ENCODE peak calls at places on chromosomes 13 and 19, in eight cellular contexts. One of them, this sample, is unnamed.

GRCh38 chr13:67095621-67096020 is 134.5 kb downstream of the PCDH9 start:
- DNase-seq in Peyer's patch: no peak
- DNase-seq in adrenal gland: no peak
- DNase-seq in body of pancreas: no peak
- DNase-seq in NB4: no peak
- DNase-seq in heart left ventricle: no peak
- DNase-seq in transverse colon: no peak
- DNase-seq in A549: no peak
- DNase-seq in this sample: no peak

GRCh38 chr13:43908156-43909126 is 28.7 kb downstream of the LACC1 start:
- DNase-seq in Peyer's patch: no peak
- DNase-seq in adrenal gland: no peak
- DNase-seq in body of pancreas: peak
- DNase-seq in NB4: peak
- DNase-seq in heart left ventricle: no peak
- DNase-seq in transverse colon: no peak
- DNase-seq in A549: peak
- DNase-seq in this sample: peak

GRCh38 chr19:51311388-51312257 is at the start of gene IGLON5:
- DNase-seq in Peyer's patch: no peak
- DNase-seq in adrenal gland: no peak
- DNase-seq in body of pancreas: no peak
- DNase-seq in NB4: no peak
- DNase-seq in heart left ventricle: no peak
- DNase-seq in transverse colon: no peak
- DNase-seq in A549: no peak
- DNase-seq in this sample: no peak

GRCh38 chr19:15187026-15188007 is 13.5 kb downstream of the NOTCH3 start:
- DNase-seq in Peyer's patch: no peak
- DNase-seq in adrenal gland: no peak
- DNase-seq in body of pancreas: no peak
- DNase-seq in NB4: peak
- DNase-seq in heart left ventricle: no peak
- DNase-seq in transverse colon: no peak
- DNase-seq in A549: no peak
- DNase-seq in this sample: peak

GRCh38 chr19:57653689-57654088 is 15.0 kb upstream of the ZSCAN4 start:
- DNase-seq in Peyer's patch: no peak
- DNase-seq in adrenal gland: no peak
- DNase-seq in body of pancreas: no peak
- DNase-seq in NB4: no peak
- DNase-seq in heart left ventricle: no peak
- DNase-seq in transverse colon: no peak
- DNase-seq in A549: no peak
- DNase-seq in this sample: no peak

GRCh38 chr19:374183-374885 is 29.7 kb upstream of the MIER2 start:
- DNase-seq in Peyer's patch: no peak
- DNase-seq in adrenal gland: no peak
- DNase-seq in body of pancreas: no peak
- DNase-seq in NB4: no peak
- DNase-seq in heart left ventricle: no peak
- DNase-seq in transverse colon: no peak
- DNase-seq in A549: no peak
- DNase-seq in this sample: no peak

GRCh38 chr13:67574320-67575233 is 344.4 kb upstream of the PCDH9 start:
- DNase-seq in Peyer's patch: no peak
- DNase-seq in adrenal gland: no peak
- DNase-seq in body of pancreas: no peak
- DNase-seq in NB4: no peak
- DNase-seq in heart left ventricle: no peak
- DNase-seq in transverse colon: no peak
- DNase-seq in A549: no peak
- DNase-seq in this sample: no peak

GRCh38 chr19:29098863-29099481 is 114.0 kb downstream of the UQCRFS1 start:
- DNase-seq in Peyer's patch: peak
- DNase-seq in adrenal gland: peak
- DNase-seq in body of pancreas: peak
- DNase-seq in NB4: peak
- DNase-seq in heart left ventricle: peak
- DNase-seq in transverse colon: peak
- DNase-seq in A549: peak
- DNase-seq in this sample: no peak

GRCh38 chr13:77565635-77566034 is 30.1 kb downstream of the SCEL start:
- DNase-seq in Peyer's patch: no peak
- DNase-seq in adrenal gland: no peak
- DNase-seq in body of pancreas: no peak
- DNase-seq in NB4: peak
- DNase-seq in heart left ventricle: no peak
- DNase-seq in transverse colon: no peak
- DNase-seq in A549: peak
- DNase-seq in this sample: peak

GRCh38 chr19:55257461-55258411 is 1.1 kb downstream of the PPP6R1 start:
- DNase-seq in Peyer's patch: no peak
- DNase-seq in adrenal gland: peak
- DNase-seq in body of pancreas: no peak
- DNase-seq in NB4: peak
- DNase-seq in heart left ventricle: no peak
- DNase-seq in transverse colon: no peak
- DNase-seq in A549: no peak
- DNase-seq in this sample: peak

GRCh38 chr19:21202865-21203494 is 61.1 kb downstream of the ZNF431 start:
- DNase-seq in Peyer's patch: no peak
- DNase-seq in adrenal gland: no peak
- DNase-seq in body of pancreas: peak
- DNase-seq in NB4: peak
- DNase-seq in heart left ventricle: no peak
- DNase-seq in transverse colon: no peak
- DNase-seq in A549: peak
- DNase-seq in this sample: peak

GRCh38 chr13:40251343-40252032 is 415.0 kb downstream of the FOXO1 start:
- DNase-seq in Peyer's patch: no peak
- DNase-seq in adrenal gland: no peak
- DNase-seq in body of pancreas: no peak
- DNase-seq in NB4: no peak
- DNase-seq in heart left ventricle: no peak
- DNase-seq in transverse colon: no peak
- DNase-seq in A549: no peak
- DNase-seq in this sample: no peak

GRCh38 chr13:113073942-113074341 is 31.6 kb upstream of the F7 start:
- DNase-seq in Peyer's patch: no peak
- DNase-seq in adrenal gland: no peak
- DNase-seq in body of pancreas: no peak
- DNase-seq in NB4: no peak
- DNase-seq in heart left ventricle: no peak
- DNase-seq in transverse colon: no peak
- DNase-seq in A549: no peak
- DNase-seq in this sample: no peak

GRCh38 chr13:50123862-50124535 is 108.8 kb downstream of the KCNRG start:
- DNase-seq in Peyer's patch: peak
- DNase-seq in adrenal gland: peak
- DNase-seq in body of pancreas: peak
- DNase-seq in NB4: peak
- DNase-seq in heart left ventricle: peak
- DNase-seq in transverse colon: peak
- DNase-seq in A549: peak
- DNase-seq in this sample: peak

GRCh38 chr19:3185482-3186376 is at the start of gene NCLN:
- DNase-seq in Peyer's patch: peak
- DNase-seq in adrenal gland: peak
- DNase-seq in body of pancreas: peak
- DNase-seq in NB4: peak
- DNase-seq in heart left ventricle: peak
- DNase-seq in transverse colon: peak
- DNase-seq in A549: peak
- DNase-seq in this sample: peak
- TF ChIP-seq POLR2A in Peyer's patch: peak
- TF ChIP-seq POLR2A in adrenal gland: peak
- TF ChIP-seq POLR2A in body of pancreas: peak
- TF ChIP-seq POLR2A in NB4: peak
- TF ChIP-seq POLR2A in heart left ventricle: peak
- TF ChIP-seq POLR2A in transverse colon: no peak
- TF ChIP-seq POLR2A in A549: peak
- TF ChIP-seq POLR2A in this sample: peak

GRCh38 chr19:14091086-14091884 is 734 bp upstream of the SAMD1 start:
- DNase-seq in Peyer's patch: peak
- DNase-seq in adrenal gland: peak
- DNase-seq in body of pancreas: peak
- DNase-seq in NB4: peak
- DNase-seq in heart left ventricle: no peak
- DNase-seq in transverse colon: peak
- DNase-seq in A549: peak
- DNase-seq in this sample: peak
- TF ChIP-seq POLR2A in Peyer's patch: peak
- TF ChIP-seq POLR2A in adrenal gland: peak
- TF ChIP-seq POLR2A in body of pancreas: peak
- TF ChIP-seq POLR2A in NB4: peak
- TF ChIP-seq POLR2A in heart left ventricle: peak
- TF ChIP-seq POLR2A in transverse colon: peak
- TF ChIP-seq POLR2A in A549: peak
- TF ChIP-seq POLR2A in this sample: peak

GRCh38 chr19:45823182-45823581 is 8.1 kb upstream of the RSPH6A start:
- DNase-seq in Peyer's patch: no peak
- DNase-seq in adrenal gland: no peak
- DNase-seq in body of pancreas: no peak
- DNase-seq in NB4: no peak
- DNase-seq in heart left ventricle: peak
- DNase-seq in transverse colon: no peak
- DNase-seq in A549: no peak
- DNase-seq in this sample: no peak

GRCh38 chr19:45822716-45823115 is 7.6 kb upstream of the RSPH6A start:
- DNase-seq in Peyer's patch: no peak
- DNase-seq in adrenal gland: no peak
- DNase-seq in body of pancreas: no peak
- DNase-seq in NB4: no peak
- DNase-seq in heart left ventricle: no peak
- DNase-seq in transverse colon: no peak
- DNase-seq in A549: no peak
- DNase-seq in this sample: no peak

GRCh38 chr19:45821103-45821521 is 6.0 kb upstream of the RSPH6A start:
- DNase-seq in Peyer's patch: no peak
- DNase-seq in adrenal gland: no peak
- DNase-seq in body of pancreas: no peak
- DNase-seq in NB4: peak
- DNase-seq in heart left ventricle: peak
- DNase-seq in transverse colon: no peak
- DNase-seq in A549: no peak
- DNase-seq in this sample: no peak

GRCh38 chr19:45820413-45821102 is 5.5 kb upstream of the RSPH6A start:
- DNase-seq in Peyer's patch: no peak
- DNase-seq in adrenal gland: no peak
- DNase-seq in body of pancreas: no peak
- DNase-seq in NB4: peak
- DNase-seq in heart left ventricle: no peak
- DNase-seq in transverse colon: no peak
- DNase-seq in A549: no peak
- DNase-seq in this sample: no peak

GRCh38 chr19:45821570-45821969 is 6.5 kb upstream of the RSPH6A start:
- DNase-seq in Peyer's patch: no peak
- DNase-seq in adrenal gland: no peak
- DNase-seq in body of pancreas: no peak
- DNase-seq in NB4: no peak
- DNase-seq in heart left ventricle: peak
- DNase-seq in transverse colon: no peak
- DNase-seq in A549: no peak
- DNase-seq in this sample: no peak
- TF ChIP-seq POLR2A in Peyer's patch: no peak
- TF ChIP-seq POLR2A in adrenal gland: no peak
- TF ChIP-seq POLR2A in body of pancreas: no peak
- TF ChIP-seq POLR2A in NB4: no peak
- TF ChIP-seq POLR2A in heart left ventricle: no peak
- TF ChIP-seq POLR2A in transverse colon: no peak
- TF ChIP-seq POLR2A in A549: no peak
- TF ChIP-seq POLR2A in this sample: no peak

GRCh38 chr19:35061583-35062373 is 20.3 kb downstream of the HPN start:
- DNase-seq in Peyer's patch: no peak
- DNase-seq in adrenal gland: no peak
- DNase-seq in body of pancreas: no peak
- DNase-seq in NB4: no peak
- DNase-seq in heart left ventricle: no peak
- DNase-seq in transverse colon: no peak
- DNase-seq in A549: no peak
- DNase-seq in this sample: no peak

GRCh38 chr19:35060160-35060855 is 18.8 kb downstream of the HPN start:
- DNase-seq in Peyer's patch: no peak
- DNase-seq in adrenal gland: no peak
- DNase-seq in body of pancreas: no peak
- DNase-seq in NB4: no peak
- DNase-seq in heart left ventricle: no peak
- DNase-seq in transverse colon: no peak
- DNase-seq in A549: no peak
- DNase-seq in this sample: no peak

GRCh38 chr19:35065574-35065973 is 24.1 kb downstream of the HPN start:
- DNase-seq in Peyer's patch: no peak
- DNase-seq in adrenal gland: no peak
- DNase-seq in body of pancreas: no peak
- DNase-seq in NB4: no peak
- DNase-seq in heart left ventricle: no peak
- DNase-seq in transverse colon: no peak
- DNase-seq in A549: no peak
- DNase-seq in this sample: no peak

GRCh38 chr19:35063940-35064818 is 22.7 kb downstream of the HPN start:
- DNase-seq in Peyer's patch: no peak
- DNase-seq in adrenal gland: peak
- DNase-seq in body of pancreas: peak
- DNase-seq in NB4: peak
- DNase-seq in heart left ventricle: no peak
- DNase-seq in transverse colon: no peak
- DNase-seq in A549: no peak
- DNase-seq in this sample: no peak

GRCh38 chr19:35062942-35063341 is 21.4 kb downstream of the HPN start:
- DNase-seq in Peyer's patch: no peak
- DNase-seq in adrenal gland: no peak
- DNase-seq in body of pancreas: no peak
- DNase-seq in NB4: no peak
- DNase-seq in heart left ventricle: no peak
- DNase-seq in transverse colon: no peak
- DNase-seq in A549: no peak
- DNase-seq in this sample: no peak
- TF ChIP-seq POLR2A in Peyer's patch: no peak
- TF ChIP-seq POLR2A in adrenal gland: no peak
- TF ChIP-seq POLR2A in body of pancreas: no peak
- TF ChIP-seq POLR2A in NB4: no peak
- TF ChIP-seq POLR2A in heart left ventricle: no peak
- TF ChIP-seq POLR2A in transverse colon: no peak
- TF ChIP-seq POLR2A in A549: peak
- TF ChIP-seq POLR2A in this sample: no peak

DNA sequence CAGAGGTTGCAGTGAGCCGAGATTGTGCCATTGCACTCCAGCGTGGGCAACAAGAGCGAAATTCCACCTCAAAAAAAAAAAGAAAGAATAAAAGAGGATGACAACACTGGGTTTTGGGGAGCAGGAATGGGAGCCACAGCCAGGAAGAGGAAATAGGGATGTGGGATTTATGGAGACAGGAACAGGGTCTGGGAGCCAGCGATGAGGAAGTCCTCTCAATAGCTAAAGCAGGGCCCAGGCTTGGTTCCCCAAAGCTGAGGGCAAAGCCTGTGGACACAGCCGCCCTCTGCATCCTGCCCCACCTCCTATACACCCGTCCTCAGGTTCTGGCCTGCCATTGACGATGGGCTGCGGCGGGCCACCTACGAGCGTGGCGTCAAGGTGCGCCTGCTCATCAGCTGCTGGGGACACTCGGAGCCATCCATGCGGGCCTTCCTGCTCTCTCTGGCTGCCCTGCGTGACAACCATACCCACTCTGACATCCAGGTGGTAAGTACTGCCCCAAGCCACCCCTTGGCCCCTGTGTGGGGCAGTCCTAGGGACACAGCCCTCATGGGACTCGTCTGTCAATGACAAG is 13.6 kb downstream of the HIPK4 start:
- DNase-seq in Peyer's patch: no peak
- DNase-seq in adrenal gland: no peak
- DNase-seq in body of pancreas: no peak
- DNase-seq in NB4: no peak
- DNase-seq in heart left ventricle: no peak
- DNase-seq in transverse colon: no peak
- DNase-seq in A549: no peak
- DNase-seq in this sample: no peak
- TF ChIP-seq POLR2A in Peyer's patch: no peak
- TF ChIP-seq POLR2A in adrenal gland: no peak
- TF ChIP-seq POLR2A in body of pancreas: no peak
- TF ChIP-seq POLR2A in NB4: no peak
- TF ChIP-seq POLR2A in heart left ventricle: no peak
- TF ChIP-seq POLR2A in transverse colon: no peak
- TF ChIP-seq POLR2A in A549: no peak
- TF ChIP-seq POLR2A in this sample: no peak